ENCODE peak calls at places on chromosomes 1 and 21, in ten cellular contexts. T is cardiac fibroblast, P is Calu3, E is H9, W is epithelial cell of esophagus, A is MM.1S, H is lower lobe of right lung, K is K562, R is breast epithelium, O is bronchial epithelial cell. G is an unnamed sample.

GRCh38 chr1:25245809-25246599 is 1.2 kb downstream of the RSRP1 start:
- DNase-seq in K (peak), E (no peak), W (peak), T (peak), H (no peak), P (peak), A (no peak), R (no peak), O (peak), G (peak)

GRCh38 chr1:63868220-63868897 is 94.5 kb downstream of the ROR1 start:
- DNase-seq in O (peak), W (peak), T (peak), A (no peak), P (no peak), K (no peak), E (no peak), R (no peak), H (no peak), G (no peak)

GRCh38 chr21:26846036-26846931 is 1.1 kb upstream of the ADAMTS1 start:
- DNase-seq in T (peak), E (peak), P (peak), H (peak), R (peak), W (peak), A (no peak), K (no peak), O (peak), G (peak)

GRCh38 chr21:36890086-36890485 is 76.4 kb downstream of the HLCS start:
- DNase-seq in E (no peak), R (no peak), K (no peak), O (no peak), H (no peak), P (no peak), A (no peak), T (peak), W (no peak), G (no peak)

GRCh38 chr1:65175171-65176070 is 27.4 kb downstream of the AK4 start:
- DNase-seq in O (no peak), K (no peak), T (no peak), E (no peak), R (no peak), W (no peak), H (no peak), P (no peak), A (no peak), G (no peak)

GRCh38 chr1:43653339-43653738 is 3.4 kb downstream of the KDM4A start:
- DNase-seq in O (no peak), E (peak), K (no peak), T (peak), P (peak), H (no peak), R (no peak), W (peak), A (peak), G (no peak)

GRCh38 chr1:167996266-167996665 is 59.4 kb upstream of the MPC2 start:
- DNase-seq in A (no peak), P (no peak), W (no peak), T (no peak), E (no peak), H (no peak), R (no peak), O (no peak), K (no peak), G (no peak)

GRCh38 chr1:87598429-87598828 is 269.7 kb downstream of the LMO4 start:
- DNase-seq in H (no peak), W (no peak), O (no peak), T (no peak), P (no peak), A (no peak), K (no peak), R (no peak), E (peak), G (no peak)

GRCh38 chr1:33365560-33365997 is 44.7 kb upstream of the A3GALT2 start:
- DNase-seq in W (no peak), H (no peak), P (no peak), E (no peak), A (no peak), O (no peak), K (no peak), T (peak), R (no peak), G (no peak)

GRCh38 chr1:61079898-61080336 is 2.4 kb upstream of the NFIA start:
- DNase-seq in K (peak), E (peak), H (peak), O (peak), R (peak), W (peak), T (peak), A (no peak), P (peak), G (peak)

GRCh38 chr21:17679002-17679600 is 66.4 kb upstream of the BTG3 start:
- DNase-seq in W (peak), E (no peak), R (no peak), O (peak), P (peak), K (peak), A (peak), T (peak), H (no peak), G (no peak)

GRCh38 chr1:153793973-153794615 is 18.9 kb downstream of the SLC27A3 start:
- DNase-seq in P (no peak), K (no peak), H (no peak), T (no peak), O (no peak), A (no peak), E (peak), W (no peak), R (no peak), G (no peak)

GRCh38 chr1:160542303-160542945 is 19.4 kb upstream of the SLAMF6 start:
- DNase-seq in E (no peak), A (no peak), T (no peak), H (no peak), O (peak), W (peak), R (no peak), K (no peak), P (peak), G (no peak)

GRCh38 chr1:155009221-155009711 is 6.7 kb downstream of the ZBTB7B start:
- DNase-seq in E (no peak), O (no peak), H (no peak), P (no peak), T (no peak), A (no peak), K (no peak), W (no peak), R (no peak), G (no peak)

GRCh38 chr1:229430761-229431269 is 3.1 kb downstream of the ACTA1 start:
- DNase-seq in K (peak), H (peak), W (peak), O (no peak), A (no peak), E (peak), P (peak), T (peak), R (no peak), G (no peak)

GRCh38 chr1:175114996-175115395 is 47.4 kb downstream of the TNN start:
- DNase-seq in E (no peak), W (no peak), H (no peak), R (no peak), K (no peak), P (no peak), A (no peak), O (no peak), T (no peak), G (no peak)

GRCh38 chr1:228334226-228334935 is 72.3 kb downstream of the TRIM11 start:
- DNase-seq in H (peak), W (no peak), E (peak), T (no peak), P (no peak), R (peak), O (no peak), K (no peak), A (no peak), G (peak)

GRCh38 chr1:6922096-6922931 is 137.1 kb downstream of the CAMTA1 start:
- DNase-seq in H (no peak), E (no peak), R (no peak), K (no peak), W (peak), A (peak), P (no peak), T (peak), O (peak), G (no peak)

DNA sequence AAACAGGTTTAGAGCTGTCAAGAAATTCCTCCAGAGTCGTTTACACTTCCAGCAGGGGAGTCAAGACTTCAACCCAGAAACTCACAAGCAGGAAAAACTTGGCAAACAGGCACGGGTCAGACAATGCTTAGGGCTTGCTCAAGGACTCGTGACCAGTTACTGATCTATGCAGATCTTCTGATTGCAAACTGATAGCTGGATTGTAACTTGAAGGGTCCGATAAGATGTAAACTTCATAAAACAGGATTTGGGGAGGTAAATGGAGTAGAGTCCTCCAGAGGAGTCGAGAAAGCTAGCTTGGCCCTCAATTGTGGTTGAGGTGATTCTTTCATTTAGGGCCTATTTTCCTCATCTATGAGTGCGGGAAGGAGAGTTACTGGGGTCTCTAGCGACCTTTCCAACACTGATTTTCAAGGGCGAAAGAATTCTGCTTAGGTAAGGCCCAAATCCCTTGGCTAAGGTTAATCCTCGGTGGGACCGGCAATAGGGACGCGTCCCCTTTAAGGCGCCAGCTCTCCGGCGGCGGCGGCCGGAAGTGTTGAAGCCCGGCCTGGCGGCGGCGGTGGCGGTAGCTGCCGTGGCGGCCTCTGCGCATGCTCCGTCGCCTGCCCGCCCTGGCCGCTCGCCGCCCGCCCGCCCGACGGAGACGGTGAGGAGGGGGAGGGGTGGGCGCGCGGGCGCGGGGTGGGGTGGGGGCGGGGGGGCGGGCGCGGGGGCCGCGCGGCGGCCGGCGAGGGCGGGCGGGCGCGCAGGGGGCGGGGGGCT is at the start of gene GMEB1:
- DNase-seq in K (peak), A (peak), R (peak), E (peak), H (peak), W (peak), P (peak), O (peak), T (peak), G (peak)
- TF ChIP-seq CTCF in K (no peak), A (no peak), R (no peak), E (no peak), H (no peak), W (no peak), P (no peak), O (no peak), T (no peak), G (peak)

GRCh38 chr1:109482796-109483638 is 688 bp upstream of the ATXN7L2 start:
- DNase-seq in O (no peak), P (no peak), H (peak), W (no peak), E (no peak), A (no peak), R (no peak), K (peak), T (no peak), G (no peak)
- TF ChIP-seq CTCF in O (no peak), P (no peak), H (no peak), W (no peak), E (peak), A (no peak), R (no peak), K (no peak), T (no peak), G (peak)

GRCh38 chr1:244918422-244919319 is 54.3 kb upstream of the HNRNPU start:
- DNase-seq in T (peak), W (peak), K (peak), P (peak), E (no peak), R (no peak), O (peak), A (peak), H (peak), G (no peak)
- TF ChIP-seq CTCF in T (no peak), W (no peak), K (no peak), P (no peak), E (no peak), R (no peak), O (no peak), A (no peak), H (peak), G (no peak)

DNA sequence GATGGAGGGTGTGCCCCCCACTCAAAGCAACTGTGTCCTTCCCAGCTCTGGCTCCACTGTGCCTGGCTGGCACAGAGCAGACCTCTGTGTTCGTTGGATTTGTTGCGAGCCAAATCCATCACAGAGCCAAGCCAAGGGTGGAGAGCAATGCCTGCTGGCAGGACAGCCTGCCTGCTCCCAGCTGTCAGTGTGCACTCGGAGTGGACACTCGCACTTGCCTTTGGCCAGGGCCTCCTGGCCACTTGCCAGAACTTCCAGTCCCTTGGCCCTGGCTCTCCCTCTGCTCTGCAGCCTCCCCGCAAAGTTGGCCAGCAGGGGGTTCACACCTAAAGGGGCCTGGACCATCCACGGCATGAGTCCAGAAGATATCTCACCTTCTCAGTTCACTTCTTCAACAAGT is 16.4 kb downstream of the HEYL start:
- DNase-seq in R (no peak), P (no peak), T (no peak), A (no peak), E (no peak), K (peak), O (no peak), W (no peak), H (peak), G (no peak)
- TF ChIP-seq CTCF in R (no peak), P (no peak), T (no peak), A (no peak), E (no peak), K (no peak), O (no peak), W (no peak), H (no peak), G (no peak)

DNA sequence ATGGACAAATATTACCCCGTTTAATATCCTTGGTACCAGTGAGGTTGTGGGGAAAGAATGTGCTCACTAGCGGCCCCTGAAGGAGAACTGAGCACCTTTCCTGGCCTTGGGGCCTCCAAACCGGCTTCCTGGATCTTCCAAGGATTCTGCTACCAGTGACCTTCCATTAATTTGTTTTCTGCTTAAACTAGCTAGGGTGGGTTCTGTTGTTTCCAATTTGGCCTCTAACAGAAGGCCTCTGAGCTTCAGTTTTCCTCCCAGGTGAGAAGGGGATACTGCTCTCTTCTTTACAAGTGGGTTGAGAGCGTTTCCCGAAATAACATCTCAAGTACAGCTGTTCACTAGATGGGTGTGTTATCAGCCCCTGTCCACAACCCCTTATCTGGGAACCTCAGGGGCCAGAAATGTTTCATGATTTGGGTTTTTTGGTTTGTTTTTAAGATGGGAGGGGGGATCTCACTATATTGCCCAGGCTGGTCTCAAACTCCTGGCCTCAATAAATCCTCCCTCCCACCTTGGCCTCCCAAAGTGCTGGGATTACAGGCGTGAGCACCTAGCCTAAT is 16.9 kb upstream of the IFNGR2 start:
- DNase-seq in T (no peak), P (no peak), O (no peak), K (peak), H (no peak), A (no peak), W (peak), E (peak), R (no peak), G (no peak)
- TF ChIP-seq CTCF in T (peak), P (no peak), O (peak), K (peak), H (peak), A (peak), W (peak), E (peak), R (no peak), G (peak)

GRCh38 chr1:230490436-230490835 is 64.3 kb upstream of the PGBD5 start:
- DNase-seq in W (no peak), A (no peak), E (no peak), O (no peak), H (no peak), P (no peak), R (no peak), T (no peak), K (no peak), G (no peak)
- TF ChIP-seq CTCF in W (no peak), A (no peak), E (no peak), O (no peak), H (no peak), P (no peak), R (no peak), T (no peak), K (no peak), G (no peak)

G was measured in type B pancreatic cell.